ENCODE peak calls at places on chromosomes 5 and 9, in five cellular contexts. H, F, L, C and S are unnamed samples.
A peak's percentile ranks its signal among the peaks of the same experiment; 100 is the strongest.

GRCh38 chr5:180335614-180336233 is 17.4 kb downstream of the GFPT2 start:
- DNase-seq in H (no peak), F (no peak), L (no peak), C (no peak), S (no peak)

GRCh38 chr5:57956606-57957005 is 474.0 kb upstream of the ACTBL2 start:
- DNase-seq in H (no peak), F (no peak), L (no peak), C (no peak), S (no peak)

GRCh38 chr5:56350595-56351170 is 117.6 kb upstream of the ANKRD55 start:
- DNase-seq in H (peak; percentile 65), F (peak; percentile 90), L (peak; percentile 71), C (peak; percentile 94), S (peak; percentile 74)

GRCh38 chr9:99823392-99824377 is 2.0 kb downstream of the NR4A3 start:
- DNase-seq in H (peak; percentile 38), F (peak; percentile 71), L (peak; percentile 48), C (no peak), S (no peak)

GRCh38 chr9:82022121-82022520 is 33.5 kb downstream of the SPATA31D1 start:
- DNase-seq in H (no peak), F (peak; percentile 18), L (no peak), C (no peak), S (no peak)

GRCh38 chr9:113934167-113934566 is 58.1 kb downstream of the ZNF618 start:
- DNase-seq in H (no peak), F (no peak), L (no peak), C (no peak), S (no peak)

GRCh38 chr9:82975176-82975575 is 87.8 kb downstream of the RASEF start:
- DNase-seq in H (no peak), F (no peak), L (no peak), C (no peak), S (no peak)

GRCh38 chr9:135513351-135513846 is 7.8 kb upstream of the LCN1 start:
- DNase-seq in H (no peak), F (no peak), L (no peak), C (no peak), S (no peak)

GRCh38 chr5:119019431-119020348 is 31.3 kb upstream of the DTWD2 start:
- DNase-seq in H (no peak), F (peak; percentile 2), L (no peak), C (no peak), S (no peak)

GRCh38 chr5:757346-757930 is 27.1 kb downstream of the ZDHHC11B start:
- DNase-seq in H (no peak), F (no peak), L (no peak), C (no peak), S (no peak)

GRCh38 chr5:139904566-139905400 is 109.2 kb downstream of the PSD2 start:
- DNase-seq in H (no peak), F (no peak), L (no peak), C (no peak), S (no peak)

GRCh38 chr5:167064199-167064811 is 1227.1 kb upstream of the WWC1 start:
- DNase-seq in H (no peak), F (no peak), L (no peak), C (no peak), S (no peak)

GRCh38 chr5:177362871-177363507 is 5.3 kb downstream of the RGS14 start:
- DNase-seq in H (peak; percentile 37), F (peak; percentile 70), L (peak; percentile 72), C (peak; percentile 67), S (no peak)

GRCh38 chr9:133173056-133173455 is 9.3 kb upstream of the GBGT1 start:
- DNase-seq in H (no peak), F (no peak), L (no peak), C (no peak), S (no peak)
- H3K27me3 ChIP-seq in H (peaks cover 24% of the 10 kb centered on the region), F (peaks cover 41% of the 10 kb centered on the region), L (no peaks in the 10 kb centered on the region), C (no peaks in the 10 kb centered on the region), S (peaks cover 13% of the 10 kb centered on the region)

GRCh38 chr5:82538339-82539034 is 260.3 kb upstream of the RPS23 start:
- DNase-seq in H (no peak), F (peak; percentile 21), L (no peak), C (no peak), S (peak; percentile 5)
- H3K4me3 ChIP-seq in H (no peak overlapping the region), F (no peak overlapping the region), L (no peak overlapping the region), C (no peak overlapping the region), S (no peak overlapping the region)

GRCh38 chr9:14346301-14346721 is 32.4 kb upstream of the NFIB start:
- DNase-seq in H (peak; percentile 41), F (no peak), L (no peak), C (no peak), S (no peak)

GRCh38 chr9:14343948-14344547 is 30.1 kb upstream of the NFIB start:
- DNase-seq in H (no peak), F (no peak), L (no peak), C (no peak), S (no peak)

GRCh38 chr9:14343236-14343947 is 29.5 kb upstream of the NFIB start:
- DNase-seq in H (no peak), F (no peak), L (no peak), C (no peak), S (no peak)

GRCh38 chr9:14345586-14346237 is 31.8 kb upstream of the NFIB start:
- DNase-seq in H (no peak), F (no peak), L (no peak), C (no peak), S (no peak)

DNA sequence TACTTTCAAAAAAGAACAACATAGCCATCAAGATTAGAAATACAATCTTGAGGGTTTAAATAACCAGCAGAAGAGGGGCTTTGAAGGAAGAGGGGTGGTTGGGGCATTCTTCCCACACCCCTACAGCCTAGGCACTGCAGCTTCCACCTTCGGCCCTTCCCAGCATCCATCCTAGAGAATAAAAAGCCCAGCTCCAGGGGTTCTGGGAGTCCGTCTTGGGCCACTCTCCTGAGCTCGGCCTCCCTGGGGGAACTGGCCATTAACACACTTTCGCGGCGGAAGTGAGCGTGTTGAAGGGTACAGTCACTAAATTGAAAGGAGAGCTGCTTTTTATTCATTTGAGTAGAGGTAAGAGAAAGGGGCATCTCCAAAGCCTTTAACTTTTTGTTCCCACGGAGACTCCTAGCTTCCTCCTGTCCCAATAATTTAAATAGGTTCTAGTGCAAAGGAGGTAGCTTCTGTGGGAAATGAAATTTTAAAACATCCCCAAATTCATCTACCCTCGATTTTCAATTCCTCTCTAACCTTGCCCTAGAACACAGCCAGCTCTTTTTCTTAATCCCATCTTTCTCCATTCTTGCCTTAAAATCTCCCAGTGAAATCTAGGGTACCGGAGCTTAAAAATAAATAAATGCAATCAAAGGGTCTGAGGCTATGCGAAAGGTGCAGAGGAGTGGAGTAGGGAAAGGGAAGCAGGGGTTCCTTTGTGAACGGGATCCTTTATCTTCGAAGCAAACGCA is 31.1 kb upstream of the NFIB start:
- DNase-seq in H (no peak), F (no peak), L (no peak), C (no peak), S (no peak)
- H3K27me3 ChIP-seq in H (no peaks in the 10 kb centered on the region), F (peaks cover 94% of the 10 kb centered on the region), L (peaks cover 3% of the 10 kb centered on the region), C (no peaks in the 10 kb centered on the region), S (peaks cover 58% of the 10 kb centered on the region)

DNA sequence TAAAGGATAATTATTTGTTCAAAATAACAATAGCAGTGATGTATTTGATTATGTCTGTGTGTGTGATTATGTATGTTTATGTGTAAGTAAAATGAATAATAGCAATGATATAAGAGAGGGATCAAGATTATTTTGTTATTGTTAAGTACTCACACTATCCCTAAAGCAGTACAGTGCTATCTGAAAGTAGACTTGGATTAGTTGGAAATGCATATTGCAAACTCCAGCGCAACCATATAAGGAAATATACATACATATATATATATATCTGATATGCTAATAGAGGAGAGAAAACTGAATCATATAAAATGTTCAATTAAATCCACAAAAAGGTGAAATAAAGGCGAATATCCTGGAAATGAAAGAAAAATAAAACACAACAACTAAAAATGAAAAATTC is 268.4 kb downstream of the HINT1 start:
- DNase-seq in H (no peak), F (no peak), L (no peak), C (no peak), S (no peak)
- H3K4me3 ChIP-seq in H (no peak overlapping the region), F (no peak overlapping the region), L (no peak overlapping the region), C (peak overlapping the region; percentile 52), S (no peak overlapping the region)

DNA sequence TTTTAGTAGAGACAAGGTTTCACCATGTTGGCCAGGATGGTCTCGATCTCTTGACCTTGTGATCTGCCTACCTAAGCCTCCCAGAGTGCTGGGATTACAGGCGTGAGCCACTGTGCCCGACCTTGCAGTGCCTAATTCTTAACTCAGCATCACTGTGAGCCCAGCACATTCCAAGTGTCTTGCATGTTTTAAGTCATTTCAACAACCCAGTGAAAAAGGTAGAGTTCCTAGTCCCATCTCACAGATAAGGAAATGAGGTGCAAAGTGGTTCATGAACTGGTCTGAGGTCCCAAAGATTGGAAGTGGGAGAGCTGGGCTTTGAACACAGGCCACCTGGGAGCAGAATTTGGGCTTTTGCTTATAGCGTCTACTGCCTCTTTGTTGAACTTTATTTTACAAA is 68.0 kb downstream of the ZNF366 start:
- DNase-seq in H (no peak), F (no peak), L (no peak), C (no peak), S (no peak)
- H3K27me3 ChIP-seq in H (no peaks in the 10 kb centered on the region), F (no peaks in the 10 kb centered on the region), L (no peaks in the 10 kb centered on the region), C (no peaks in the 10 kb centered on the region), S (no peaks in the 10 kb centered on the region)

DNA sequence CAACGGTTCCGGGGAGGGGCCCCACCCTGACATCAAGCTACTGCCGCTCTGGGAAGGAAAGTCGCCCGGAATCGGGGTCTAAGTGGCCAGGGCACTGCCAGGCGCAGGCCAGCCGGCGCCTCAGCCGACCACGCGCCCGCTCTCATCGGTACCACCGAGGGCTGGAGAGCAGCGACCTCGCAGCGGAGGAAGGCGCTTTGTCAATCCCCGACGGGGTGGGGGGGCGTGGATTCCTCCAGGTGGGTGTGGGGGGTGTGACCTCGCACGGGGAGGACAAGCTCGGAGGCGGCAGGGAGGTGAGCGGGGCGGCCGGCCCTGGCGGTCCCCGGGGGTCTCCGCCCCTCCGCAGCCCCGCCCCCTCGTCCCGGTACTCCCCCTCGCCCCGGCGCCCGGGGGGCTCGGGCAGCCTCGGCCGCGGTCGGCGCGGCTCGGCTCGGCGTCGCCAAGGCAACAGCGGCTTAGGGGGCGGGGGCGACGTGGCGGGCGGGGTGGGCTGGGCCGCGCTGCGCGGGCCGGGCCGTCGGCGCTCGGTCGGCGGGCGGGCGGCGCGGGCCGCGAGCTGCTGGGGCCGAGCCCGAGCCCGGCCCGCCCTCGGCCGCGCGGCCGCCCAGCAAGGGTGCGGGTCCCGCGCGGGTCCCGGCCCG is 47.3 kb downstream of the DAB2IP start:
- DNase-seq in H (no peak), F (peak; percentile 61), L (no peak), C (no peak), S (no peak)
- H3K4me3 ChIP-seq in H (peak overlapping the region; percentile 71), F (peak overlapping the region; percentile 87), L (no peak overlapping the region), C (peak overlapping the region; percentile 50), S (peak overlapping the region; percentile 69)